ENCODE peak calls at places on chromosomes 2 and 18, in four cellular contexts. V is mammary epithelial cell; N is CD8-positive, alpha-beta T cell; Z is non-pigmented ciliary epithelial cell. M is an unnamed sample.

GRCh38 chr2:168427451-168427850 is 28.6 kb upstream of the CERS6 start:
- DNase-seq in V (no peak), N (no peak), Z (peak; percentile 93), M (peak; percentile 95)

GRCh38 chr2:10909050-10909995 is 2.4 kb upstream of the KCNF1 start:
- DNase-seq in V (no peak), N (no peak), Z (no peak), M (no peak)

GRCh38 chr2:143856973-143857372 is 662.9 kb downstream of the ZEB2 start:
- DNase-seq in V (peak; percentile 12), N (no peak), Z (no peak), M (peak; percentile 22)

GRCh38 chr2:227719637-227720036 is 1.8 kb upstream of the SLC19A3 start:
- DNase-seq in V (no peak), N (no peak), Z (no peak), M (no peak)

GRCh38 chr2:74502720-74503505 is 3.5 kb upstream of the LBX2 start:
- DNase-seq in V (peak; percentile 55), N (no peak), Z (no peak), M (peak; percentile 35)

GRCh38 chr2:80303825-80304521 is 579 bp downstream of the LRRTM1 start:
- DNase-seq in V (no peak), N (no peak), Z (no peak), M (no peak)

GRCh38 chr18:76149728-76150127 is 345.3 kb downstream of the ZNF516 start:
- DNase-seq in V (no peak), N (no peak), Z (no peak), M (no peak)

GRCh38 chr2:16318051-16318450 is 347.6 kb downstream of the CYRIA start:
- DNase-seq in V (no peak), N (no peak), Z (no peak), M (no peak)

GRCh38 chr2:109277414-109277813 is 148.4 kb downstream of the SH3RF3 start:
- DNase-seq in V (no peak), N (no peak), Z (no peak), M (no peak)

GRCh38 chr18:14179306-14179705 is 47.1 kb upstream of the ZNF519 start:
- DNase-seq in V (no peak), N (peak; percentile 58), Z (no peak), M (no peak)

GRCh38 chr2:64685430-64685829 is 31.7 kb upstream of the SERTAD2 start:
- DNase-seq in V (no peak), N (no peak), Z (no peak), M (no peak)

M was measured in skeletal muscle cell.